ENCODE peak calls at places on chromosomes 1 and 21, in nine cellular contexts. W is GM23248, B is brain microvascular endothelial cell, L is EH, M is caudate nucleus, D is sciatic nerve, O is psoas muscle, S is neural crest cell, N is dermis microvascular lymphatic vessel endothelial cell. C is an unnamed sample.

GRCh38 chr1:11564237-11564636 is 85.3 kb downstream of the DISP3 start:
- DNase-seq in W (no peak), M (no peak), B (no peak), S (no peak), O (no peak), D (no peak), N (no peak), L (no peak), C (no peak)

GRCh38 chr1:234845097-234845660 is 235.2 kb upstream of the IRF2BP2 start:
- DNase-seq in W (no peak), B (peak; percentile 38), M (no peak), O (no peak), L (no peak), D (no peak), N (peak; percentile 19), S (no peak), C (no peak)

GRCh38 chr1:54649130-54649898 is 7.7 kb downstream of the MROH7 start:
- DNase-seq in N (no peak), O (no peak), L (no peak), W (no peak), D (no peak), B (no peak), S (no peak), M (no peak), C (no peak)

GRCh38 chr1:118989878-118990378 is 1.8 kb upstream of the TBX15 start:
- DNase-seq in L (no peak), B (peak; percentile 80), O (peak; percentile 58), D (no peak), N (peak; percentile 35), W (peak; percentile 96), S (no peak), M (no peak), C (no peak)

GRCh38 chr1:6396998-6397397 is 3.4 kb upstream of the ACOT7 start:
- DNase-seq in S (no peak), L (no peak), W (no peak), B (no peak), O (no peak), D (no peak), M (no peak), N (no peak), C (no peak)

GRCh38 chr1:98386675-98387440 is 274.7 kb upstream of the SNX7 start:
- DNase-seq in S (no peak), D (no peak), N (peak; percentile 28), L (no peak), O (no peak), B (no peak), M (no peak), W (no peak), C (no peak)

GRCh38 chr1:229108598-229109201 is 162.2 kb upstream of the RAB4A start:
- DNase-seq in D (no peak), B (no peak), O (no peak), M (no peak), N (no peak), W (no peak), S (no peak), L (no peak), C (no peak)

GRCh38 chr21:39763282-39763970 is 18.4 kb downstream of the IGSF5 start:
- DNase-seq in S (no peak), M (no peak), W (no peak), O (no peak), L (no peak), N (no peak), B (no peak), D (peak; percentile 65), C (no peak)

GRCh38 chr1:14924455-14925325 is 228.9 kb upstream of the TMEM51 start:
- DNase-seq in S (peak; percentile 23), W (peak; percentile 77), O (peak; percentile 65), N (peak; percentile 47), D (no peak), L (peak; percentile 63), M (peak; percentile 16), B (peak; percentile 42), C (peak; percentile 40)

GRCh38 chr1:246632584-246633168 is 66.4 kb downstream of the CNST start:
- DNase-seq in W (peak; percentile 86), B (peak; percentile 29), D (no peak), N (no peak), L (peak; percentile 96), S (no peak), O (no peak), M (no peak), C (no peak)

GRCh38 chr1:51535006-51535592 is 16.0 kb upstream of the EPS15 start:
- DNase-seq in S (peak; percentile 19), O (no peak), B (peak; percentile 67), D (peak; percentile 77), L (peak; percentile 72), W (peak; percentile 78), N (peak; percentile 79), M (peak; percentile 23), C (peak; percentile 77)

GRCh38 chr1:119384591-119384990 is 16.0 kb downstream of the HAO2 start:
- DNase-seq in W (no peak), M (no peak), D (no peak), N (no peak), L (no peak), O (no peak), S (no peak), B (no peak), C (no peak)

GRCh38 chr1:224430511-224431113 is 4.0 kb downstream of the WDR26 start:
- DNase-seq in N (peak; percentile 89), B (peak; percentile 67), S (no peak), M (no peak), D (no peak), O (no peak), L (peak; percentile 80), W (peak; percentile 86), C (peak; percentile 58)

GRCh38 chr1:150272379-150272840 is at the start of gene C1orf54:
- DNase-seq in S (no peak), B (peak; percentile 64), W (peak; percentile 61), N (peak; percentile 30), M (peak; percentile 19), D (peak; percentile 77), L (peak; percentile 76), O (peak; percentile 80), C (peak; percentile 58)

GRCh38 chr1:221716713-221717490 is 25.0 kb downstream of the DUSP10 start:
- DNase-seq in L (peak; percentile 51), O (no peak), N (no peak), S (no peak), B (no peak), M (no peak), W (no peak), D (no peak), C (no peak)

GRCh38 chr1:233897325-233898162 is 6.9 kb upstream of the SLC35F3 start:
- DNase-seq in N (no peak), M (no peak), D (no peak), S (no peak), W (no peak), B (no peak), O (no peak), L (no peak), C (no peak)

GRCh38 chr1:197967066-197967465 is 49.9 kb downstream of the LHX9 start:
- DNase-seq in D (no peak), O (no peak), N (no peak), W (no peak), M (no peak), S (no peak), B (no peak), L (no peak), C (no peak)

C was measured in KBM-7.